ENCODE peak calls at places on chromosomes 11 and 22, in four cellular contexts. T is K562, P is HepG2, Z is A549. G is an unnamed sample.

GRCh38 chr22:47030143-47030641 is 267.7 kb downstream of the TBC1D22A start:
- DNase-seq in T (no peak), P (no peak), Z (no peak), G (no peak)

GRCh38 chr11:117300773-117301172 is 9.6 kb downstream of the BACE1-AS start:
- DNase-seq in T (no peak), P (no peak), Z (no peak), G (no peak)

GRCh38 chr11:113293936-113294335 is 20.4 kb upstream of the TTC12 start:
- DNase-seq in T (no peak), P (no peak), Z (no peak), G (no peak)

GRCh38 chr11:43852057-43852636 is 28.5 kb upstream of the ALKBH3 start:
- DNase-seq in T (peak; percentile 67), P (peak; percentile 48), Z (peak; percentile 79), G (peak; percentile 77)

GRCh38 chr11:124115782-124116616 is 749 bp downstream of the VWA5A start:
- DNase-seq in T (peak; percentile 13), P (no peak), Z (no peak), G (peak; percentile 39)

GRCh38 chr11:68165601-68166000 is 44.4 kb upstream of the CHKA start:
- DNase-seq in T (no peak), P (no peak), Z (no peak), G (no peak)

GRCh38 chr11:46347637-46348311 is 511 bp downstream of the DGKZ start:
- DNase-seq in T (no peak), P (no peak), Z (no peak), G (no peak)

GRCh38 chr22:35437038-35437437 is 37.1 kb downstream of the MCM5 start:
- DNase-seq in T (peak; percentile 88), P (no peak), Z (peak; percentile 72), G (no peak)

GRCh38 chr11:107006076-107006833 is 12.0 kb downstream of the GUCY1A2 start:
- DNase-seq in T (no peak), P (no peak), Z (no peak), G (no peak)

GRCh38 chr11:116615211-116615865 is 157.4 kb downstream of the BUD13 start:
- DNase-seq in T (no peak), P (no peak), Z (no peak), G (no peak)

GRCh38 chr11:77435972-77436371 is 37.9 kb downstream of the PAK1 start:
- DNase-seq in T (no peak), P (no peak), Z (no peak), G (no peak)

GRCh38 chr11:82701847-82702520 is 31.7 kb downstream of the FAM181B start:
- DNase-seq in T (peak; percentile 55), P (peak; percentile 37), Z (peak; percentile 19), G (peak; percentile 63)

GRCh38 chr22:36773935-36774334 is 2.0 kb downstream of the IFT27 start:
- DNase-seq in T (no peak), P (no peak), Z (peak; percentile 63), G (no peak)

GRCh38 chr11:67344264-67344663 is 9.1 kb downstream of the POLD4 start:
- DNase-seq in T (no peak), P (no peak), Z (no peak), G (no peak)

GRCh38 chr22:47171441-47172221 is 409.2 kb downstream of the TBC1D22A start:
- DNase-seq in T (no peak), P (no peak), Z (no peak), G (peak; percentile 8)

GRCh38 chr11:112163875-112164521 is at the start of gene IL18:
- DNase-seq in T (peak; percentile 53), P (no peak), Z (peak; percentile 88), G (peak; percentile 38)

GRCh38 chr11:10495464-10495786 is 40.4 kb downstream of the AMPD3 start:
- DNase-seq in T (no peak), P (no peak), Z (no peak), G (no peak)

GRCh38 chr11:116857936-116858335 is 20.5 kb upstream of the APOA1 start:
- DNase-seq in T (no peak), P (no peak), Z (no peak), G (no peak)

GRCh38 chr11:29914203-29914930 is 102.5 kb downstream of the KCNA4 start:
- DNase-seq in T (no peak), P (no peak), Z (no peak), G (no peak)

GRCh38 chr11:129189646-129190045 is 2.5 kb downstream of the ARHGAP32 start:
- DNase-seq in T (no peak), P (no peak), Z (peak; percentile 48), G (no peak)

GRCh38 chr11:15163136-15163535 is 48.4 kb downstream of the INSC start:
- DNase-seq in T (no peak), P (no peak), Z (no peak), G (no peak)

GRCh38 chr22:32661296-32661695 is 140.2 kb upstream of the TIMP3 start:
- DNase-seq in T (no peak), P (no peak), Z (no peak), G (no peak)

GRCh38 chr22:46696225-46696518 is 41.9 kb downstream of the CERK start:
- DNase-seq in T (no peak), P (no peak), Z (no peak), G (no peak)

GRCh38 chr11:74839971-74840370 is 91.3 kb downstream of the RNF169 start:
- DNase-seq in T (peak; percentile 29), P (no peak), Z (no peak), G (no peak)

GRCh38 chr11:115333106-115333505 is 171.1 kb downstream of the CADM1 start:
- DNase-seq in T (no peak), P (no peak), Z (no peak), G (no peak)

GRCh38 chr11:118608268-118609214 is 1.1 kb downstream of the PHLDB1 start:
- DNase-seq in T (peak; percentile 80), P (no peak), Z (peak; percentile 49), G (no peak)

GRCh38 chr11:133843454-133843987 is 1.8 kb downstream of the SPATA19 start:
- DNase-seq in T (no peak), P (no peak), Z (no peak), G (no peak)

GRCh38 chr22:42645938-42646568 is 3.1 kb downstream of the CYB5R3 start:
- DNase-seq in T (no peak), P (no peak), Z (no peak), G (no peak)

GRCh38 chr22:41913842-41914534 is 886 bp downstream of the SHISA8 start:
- DNase-seq in T (no peak), P (no peak), Z (no peak), G (peak; percentile 67)

GRCh38 chr11:76668362-76669155 is 2.0 kb downstream of the LRRC32 start:
- DNase-seq in T (no peak), P (no peak), Z (no peak), G (no peak)

GRCh38 chr11:127470485-127470884 is 469.9 kb upstream of the KIRREL3 start:
- DNase-seq in T (no peak), P (no peak), Z (peak; percentile 5), G (peak; percentile 47)

GRCh38 chr22:36860017-36860416 is 789 bp upstream of the NCF4 start:
- DNase-seq in T (no peak), P (no peak), Z (no peak), G (no peak)

GRCh38 chr22:48754611-48755331 is 1072.9 kb downstream of the BRD1 start:
- DNase-seq in T (no peak), P (no peak), Z (no peak), G (no peak)

GRCh38 chr11:96257972-96258951 is 84.7 kb downstream of the MAML2 start:
- DNase-seq in T (no peak), P (no peak), Z (no peak), G (no peak)

DNA sequence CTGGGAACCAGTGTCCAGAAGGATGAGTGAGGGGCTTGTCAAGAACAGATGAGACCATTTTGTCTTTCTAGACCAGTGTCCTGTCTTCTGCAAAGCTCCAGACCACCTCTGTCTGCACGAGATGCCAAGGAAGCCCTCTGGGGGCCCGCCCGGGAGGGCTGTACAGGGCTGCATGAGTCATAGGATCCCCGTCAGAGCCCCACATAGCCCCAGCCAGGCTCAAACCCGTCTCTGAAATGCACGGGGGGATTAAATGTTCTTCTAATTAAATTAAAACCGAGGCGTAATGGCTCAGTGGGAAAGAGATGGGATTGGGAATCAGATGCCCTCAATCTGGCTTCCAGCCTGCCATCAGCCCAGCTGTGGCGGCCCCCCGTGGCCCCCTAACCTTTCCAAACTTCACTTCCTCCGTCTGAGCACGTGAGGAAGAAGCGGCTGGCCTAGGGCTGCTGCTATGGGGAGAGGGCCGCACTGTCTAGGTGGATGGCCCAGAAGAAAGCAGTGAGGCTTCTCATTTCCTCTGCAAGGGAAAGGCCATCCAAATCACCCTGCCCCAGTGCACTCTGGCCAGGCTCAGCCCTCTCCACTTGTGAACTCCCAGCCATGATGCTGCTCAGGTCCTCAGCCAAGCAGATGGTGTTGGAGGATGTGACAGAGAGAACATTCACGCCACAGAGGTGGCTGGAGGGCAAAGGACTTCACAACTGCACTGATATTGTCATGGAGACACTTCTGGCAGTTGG is 32.8 kb downstream of the KCNQ1OT1 start:
- DNase-seq in T (no peak), P (no peak), Z (no peak), G (no peak)
- TF ChIP-seq NR3C1 in T (no peak), P (no peak), Z (no peak), G (no peak)

DNA sequence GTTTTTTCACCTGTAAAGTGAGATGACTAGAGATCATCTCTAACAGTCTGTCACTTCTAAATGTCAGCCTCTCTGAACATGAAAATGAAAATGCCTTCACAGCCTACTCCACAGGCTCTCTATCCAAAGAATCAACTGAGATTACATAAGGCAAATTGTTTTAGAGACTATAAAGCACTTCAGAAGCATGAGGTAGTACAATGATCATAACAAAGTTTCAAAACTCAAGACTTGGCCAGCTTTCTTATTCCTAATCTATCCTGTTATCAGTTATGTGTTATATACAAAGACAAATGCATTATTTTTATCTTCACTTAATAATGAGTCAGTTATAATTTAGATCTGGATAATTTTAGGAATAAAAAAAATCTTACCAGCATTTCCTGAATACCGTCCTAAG is 20.3 kb upstream of the CEP126 start:
- DNase-seq in T (no peak), P (no peak), Z (no peak), G (no peak)
- TF ChIP-seq NR3C1 in T (no peak), P (no peak), Z (no peak), G (no peak)

DNA sequence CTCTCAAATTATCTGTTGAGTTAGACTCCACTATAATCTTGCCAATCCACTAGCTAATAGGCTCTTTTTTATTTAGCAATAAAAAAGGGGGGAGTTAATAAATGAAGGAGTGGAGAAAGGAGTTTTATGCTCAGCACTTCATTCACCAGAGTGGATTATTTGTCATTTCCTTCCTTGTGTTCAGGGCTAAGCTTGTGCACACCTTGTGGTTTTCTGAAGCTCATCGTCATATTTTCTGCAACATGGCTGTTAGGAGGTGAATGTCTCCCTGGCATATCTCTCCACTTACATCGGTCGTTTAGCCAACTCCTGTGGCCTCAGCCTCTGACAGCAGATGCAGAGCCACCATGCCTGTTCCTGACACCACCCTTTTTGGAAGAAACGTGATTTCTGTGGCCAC is 83.9 kb upstream of the MTNR1B start:
- DNase-seq in T (no peak), P (no peak), Z (no peak), G (no peak)
- TF ChIP-seq NR3C1 in T (no peak), P (no peak), Z (no peak), G (no peak)

DNA sequence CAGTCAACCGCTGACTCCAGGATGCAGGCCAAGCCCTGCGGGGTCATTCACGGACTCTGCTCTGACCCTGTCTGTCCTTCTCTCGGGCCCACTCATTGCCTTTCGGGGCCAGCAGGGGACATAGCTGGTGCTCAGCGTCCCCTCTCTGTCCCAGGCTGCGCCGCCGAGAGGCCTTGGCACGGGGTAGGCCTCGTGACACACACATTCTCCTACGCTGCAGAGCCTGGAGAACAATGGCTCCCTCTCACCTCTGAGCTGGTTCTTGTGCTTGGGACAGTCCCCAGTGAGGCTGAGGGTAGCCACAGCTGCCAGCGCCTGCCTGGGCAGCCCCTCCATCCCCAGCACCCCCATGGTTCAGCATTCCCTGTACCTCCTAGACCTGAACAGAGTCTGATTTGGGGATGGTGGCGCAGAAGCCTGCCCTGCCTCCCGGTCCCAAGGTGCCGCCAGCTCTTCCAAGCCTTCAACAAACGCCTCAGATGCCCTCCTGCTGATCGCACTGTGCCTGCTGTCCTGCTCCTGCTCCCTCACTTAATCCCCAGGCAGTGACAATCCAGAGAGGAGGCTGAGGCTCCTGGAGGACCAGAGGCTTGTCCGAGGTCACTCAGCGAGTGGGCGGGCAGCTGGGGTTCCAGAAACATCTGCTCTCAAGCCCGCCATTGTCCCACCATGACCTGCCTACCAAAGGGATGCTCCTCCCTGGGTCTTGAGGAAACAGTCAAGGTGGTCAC is 30.4 kb downstream of the DUSP8 start:
- DNase-seq in T (no peak), P (peak; percentile 45), Z (no peak), G (no peak)
- TF ChIP-seq NR3C1 in T (no peak), P (no peak), Z (no peak), G (no peak)

G was measured in WTC11.